ENCODE peak calls at places on chromosomes 2 and 18, in five cellular contexts. One of them, this sample, is unnamed.

GRCh38 chr2:122135353-122135947 is 380.0 kb downstream of the TSN start:
- DNase-seq in heart left ventricle: no peak
- DNase-seq in IMR-90: no peak
- DNase-seq in lung: no peak
- DNase-seq in fibroblast of lung: no peak
- DNase-seq in this sample: no peak

GRCh38 chr2:223549215-223549614 is 52.9 kb downstream of the SCG2 start:
- DNase-seq in heart left ventricle: no peak
- DNase-seq in IMR-90: peak; percentile 95
- DNase-seq in lung: no peak
- DNase-seq in fibroblast of lung: peak; percentile 99
- DNase-seq in this sample: peak; percentile 96

GRCh38 chr2:158297606-158298005 is 158.9 kb downstream of the CCDC148 start:
- DNase-seq in heart left ventricle: no peak
- DNase-seq in IMR-90: no peak
- DNase-seq in lung: no peak
- DNase-seq in fibroblast of lung: peak; percentile 33
- DNase-seq in this sample: no peak

GRCh38 chr2:148813603-148814065 is 61.4 kb upstream of the KIF5C start:
- DNase-seq in heart left ventricle: no peak
- DNase-seq in IMR-90: no peak
- DNase-seq in lung: no peak
- DNase-seq in fibroblast of lung: no peak
- DNase-seq in this sample: no peak

GRCh38 chr2:170696948-170697347 is 18.2 kb upstream of the SP5 start:
- DNase-seq in heart left ventricle: no peak
- DNase-seq in IMR-90: no peak
- DNase-seq in lung: no peak
- DNase-seq in fibroblast of lung: no peak
- DNase-seq in this sample: no peak

GRCh38 chr2:96594701-96595152 is 43.4 kb downstream of the KANSL3 start:
- DNase-seq in heart left ventricle: no peak
- DNase-seq in IMR-90: no peak
- DNase-seq in lung: no peak
- DNase-seq in fibroblast of lung: no peak
- DNase-seq in this sample: no peak

GRCh38 chr18:46916551-46917107 is 678 bp downstream of the PIAS2 start:
- DNase-seq in heart left ventricle: no peak
- DNase-seq in IMR-90: peak; percentile 36
- DNase-seq in lung: no peak
- DNase-seq in fibroblast of lung: peak; percentile 40
- DNase-seq in this sample: peak; percentile 36

GRCh38 chr2:121562269-121563176 is 31.8 kb downstream of the RNU4ATAC start:
- DNase-seq in heart left ventricle: no peak
- DNase-seq in IMR-90: no peak
- DNase-seq in lung: no peak
- DNase-seq in fibroblast of lung: no peak
- DNase-seq in this sample: no peak

GRCh38 chr18:57437433-57437781 is 2.2 kb downstream of the ONECUT2 start:
- DNase-seq in heart left ventricle: no peak
- DNase-seq in IMR-90: no peak
- DNase-seq in lung: no peak
- DNase-seq in fibroblast of lung: no peak
- DNase-seq in this sample: no peak

GRCh38 chr2:240576036-240576435 is 7.8 kb downstream of the RNPEPL1 start:
- DNase-seq in heart left ventricle: no peak
- DNase-seq in IMR-90: no peak
- DNase-seq in lung: no peak
- DNase-seq in fibroblast of lung: no peak
- DNase-seq in this sample: no peak

GRCh38 chr2:131492418-131493198 is 411 bp upstream of the MZT2A start:
- DNase-seq in heart left ventricle: peak; percentile 93
- DNase-seq in IMR-90: peak; percentile 90
- DNase-seq in lung: peak; percentile 93
- DNase-seq in fibroblast of lung: peak; percentile 87
- DNase-seq in this sample: peak; percentile 95

GRCh38 chr18:59159986-59160385 is 20.3 kb downstream of the SEC11C start:
- DNase-seq in heart left ventricle: no peak
- DNase-seq in IMR-90: no peak
- DNase-seq in lung: no peak
- DNase-seq in fibroblast of lung: no peak
- DNase-seq in this sample: no peak

GRCh38 chr2:359047-359446 is 71.2 kb upstream of the ALKAL2 start:
- DNase-seq in heart left ventricle: no peak
- DNase-seq in IMR-90: no peak
- DNase-seq in lung: no peak
- DNase-seq in fibroblast of lung: no peak
- DNase-seq in this sample: no peak

GRCh38 chr2:207629553-207629952 is 4.4 kb upstream of the METTL21A start:
- DNase-seq in heart left ventricle: no peak
- DNase-seq in IMR-90: no peak
- DNase-seq in lung: no peak
- DNase-seq in fibroblast of lung: no peak
- DNase-seq in this sample: no peak

GRCh38 chr2:174400853-174401252 is 5.3 kb downstream of the SCRN3 start:
- DNase-seq in heart left ventricle: no peak
- DNase-seq in IMR-90: no peak
- DNase-seq in lung: no peak
- DNase-seq in fibroblast of lung: no peak
- DNase-seq in this sample: no peak

GRCh38 chr2:205047273-205047839 is 502.1 kb downstream of the PARD3B start:
- DNase-seq in heart left ventricle: no peak
- DNase-seq in IMR-90: no peak
- DNase-seq in lung: no peak
- DNase-seq in fibroblast of lung: no peak
- DNase-seq in this sample: peak; percentile 1

GRCh38 chr2:238601433-238602222 is 174.9 kb downstream of the ASB1 start:
- DNase-seq in heart left ventricle: peak; percentile 63
- DNase-seq in IMR-90: peak; percentile 28
- DNase-seq in lung: no peak
- DNase-seq in fibroblast of lung: peak; percentile 76
- DNase-seq in this sample: no peak

GRCh38 chr18:13247506-13247905 is 28.9 kb downstream of the LDLRAD4 start:
- DNase-seq in heart left ventricle: no peak
- DNase-seq in IMR-90: no peak
- DNase-seq in lung: no peak
- DNase-seq in fibroblast of lung: no peak
- DNase-seq in this sample: no peak

GRCh38 chr2:178478102-178478441 is 328 bp downstream of the FKBP7 start:
- DNase-seq in heart left ventricle: no peak
- DNase-seq in IMR-90: peak; percentile 31
- DNase-seq in lung: no peak
- DNase-seq in fibroblast of lung: no peak
- DNase-seq in this sample: no peak

GRCh38 chr2:179560257-179560735 is 295.7 kb upstream of the SESTD1 start:
- DNase-seq in heart left ventricle: no peak
- DNase-seq in IMR-90: no peak
- DNase-seq in lung: no peak
- DNase-seq in fibroblast of lung: no peak
- DNase-seq in this sample: no peak

GRCh38 chr2:161283926-161284325 is 24.3 kb upstream of the PSMD14 start:
- DNase-seq in heart left ventricle: no peak
- DNase-seq in IMR-90: no peak
- DNase-seq in lung: no peak
- DNase-seq in fibroblast of lung: peak; percentile 53
- DNase-seq in this sample: peak; percentile 26

GRCh38 chr2:105789745-105790466 is 45.2 kb downstream of the NCK2 start:
- DNase-seq in heart left ventricle: peak; percentile 66
- DNase-seq in IMR-90: peak; percentile 74
- DNase-seq in lung: no peak
- DNase-seq in fibroblast of lung: peak; percentile 77
- DNase-seq in this sample: peak; percentile 81

GRCh38 chr2:160557903-160558302 is 64.3 kb upstream of the RBMS1 start:
- DNase-seq in heart left ventricle: no peak
- DNase-seq in IMR-90: no peak
- DNase-seq in lung: no peak
- DNase-seq in fibroblast of lung: no peak
- DNase-seq in this sample: no peak

GRCh38 chr18:77486985-77487384 is 237.3 kb downstream of the GALR1 start:
- DNase-seq in heart left ventricle: no peak
- DNase-seq in IMR-90: no peak
- DNase-seq in lung: no peak
- DNase-seq in fibroblast of lung: no peak
- DNase-seq in this sample: no peak

GRCh38 chr2:127679680-127680361 is 4.5 kb upstream of the LIMS2 start:
- DNase-seq in heart left ventricle: no peak
- DNase-seq in IMR-90: no peak
- DNase-seq in lung: no peak
- DNase-seq in fibroblast of lung: no peak
- DNase-seq in this sample: no peak

GRCh38 chr2:183951636-183952035 is 646.7 kb upstream of the ZNF804A start:
- DNase-seq in heart left ventricle: no peak
- DNase-seq in IMR-90: no peak
- DNase-seq in lung: no peak
- DNase-seq in fibroblast of lung: peak; percentile 4
- DNase-seq in this sample: no peak

GRCh38 chr2:163673522-163673921 is 62.3 kb downstream of the FIGN start:
- DNase-seq in heart left ventricle: no peak
- DNase-seq in IMR-90: no peak
- DNase-seq in lung: no peak
- DNase-seq in fibroblast of lung: no peak
- DNase-seq in this sample: no peak

GRCh38 chr18:42072407-42072806 is 117.4 kb downstream of the PIK3C3 start:
- DNase-seq in heart left ventricle: no peak
- DNase-seq in IMR-90: no peak
- DNase-seq in lung: no peak
- DNase-seq in fibroblast of lung: no peak
- DNase-seq in this sample: no peak

GRCh38 chr2:236675051-236675450 is 105.4 kb downstream of the ACKR3 start:
- DNase-seq in heart left ventricle: no peak
- DNase-seq in IMR-90: peak; percentile 2
- DNase-seq in lung: no peak
- DNase-seq in fibroblast of lung: peak; percentile 87
- DNase-seq in this sample: no peak

GRCh38 chr2:155913356-155913755 is 419.2 kb downstream of the NR4A2 start:
- DNase-seq in heart left ventricle: no peak
- DNase-seq in IMR-90: no peak
- DNase-seq in lung: no peak
- DNase-seq in fibroblast of lung: peak; percentile 21
- DNase-seq in this sample: no peak

GRCh38 chr2:150729495-150729955 is 242.1 kb upstream of the RND3 start:
- DNase-seq in heart left ventricle: no peak
- DNase-seq in IMR-90: peak; percentile 47
- DNase-seq in lung: no peak
- DNase-seq in fibroblast of lung: peak; percentile 23
- DNase-seq in this sample: no peak

GRCh38 chr2:237977380-237977779 is 10.6 kb downstream of the UBE2F start:
- DNase-seq in heart left ventricle: no peak
- DNase-seq in IMR-90: no peak
- DNase-seq in lung: no peak
- DNase-seq in fibroblast of lung: no peak
- DNase-seq in this sample: no peak

GRCh38 chr2:44549099-44549471 is 187.3 kb downstream of the CAMKMT start:
- DNase-seq in heart left ventricle: no peak
- DNase-seq in IMR-90: peak; percentile 78
- DNase-seq in lung: no peak
- DNase-seq in fibroblast of lung: peak; percentile 85
- DNase-seq in this sample: peak; percentile 66

GRCh38 chr2:69978157-69978904 is 16.9 kb upstream of the ASPRV1 start:
- DNase-seq in heart left ventricle: no peak
- DNase-seq in IMR-90: no peak
- DNase-seq in lung: no peak
- DNase-seq in fibroblast of lung: no peak
- DNase-seq in this sample: no peak

GRCh38 chr2:85740193-85740592 is 13.6 kb upstream of the ATOH8 start:
- DNase-seq in heart left ventricle: no peak
- DNase-seq in IMR-90: no peak
- DNase-seq in lung: no peak
- DNase-seq in fibroblast of lung: no peak
- DNase-seq in this sample: no peak
- H3K4me1 ChIP-seq in heart left ventricle: peaks cover 49% of the 10 kb centered on the region
- H3K4me1 ChIP-seq in IMR-90: peaks cover 41% of the 10 kb centered on the region
- H3K4me1 ChIP-seq in lung: peaks cover 30% of the 10 kb centered on the region
- H3K4me1 ChIP-seq in fibroblast of lung: peaks cover 48% of the 10 kb centered on the region
- H3K4me1 ChIP-seq in this sample: peaks cover 35% of the 10 kb centered on the region

DNA sequence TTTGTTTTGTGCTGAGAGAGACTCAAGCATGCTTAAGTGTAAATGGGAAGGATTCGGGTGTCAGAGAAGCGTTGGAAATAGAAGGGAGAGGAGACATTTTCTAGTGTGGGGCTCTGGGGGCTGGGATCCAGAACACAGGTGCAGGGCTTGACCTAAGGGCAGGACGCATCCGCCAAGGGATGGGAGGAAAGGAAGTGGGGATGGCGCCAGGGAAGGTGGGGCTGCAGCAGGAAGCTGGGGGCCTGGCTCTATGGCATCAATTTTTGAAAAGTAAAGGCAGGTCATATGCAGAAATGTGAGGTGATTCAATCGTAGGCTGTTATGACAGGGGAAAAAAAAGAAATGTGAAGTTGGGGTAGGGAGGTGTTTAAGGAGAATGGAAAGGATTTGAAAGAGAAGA is 143.2 kb upstream of the SERTAD2 start:
- DNase-seq in heart left ventricle: no peak
- DNase-seq in IMR-90: no peak
- DNase-seq in lung: no peak
- DNase-seq in fibroblast of lung: no peak
- DNase-seq in this sample: no peak
- H3K4me1 ChIP-seq in heart left ventricle: no peaks in the 10 kb centered on the region
- H3K4me1 ChIP-seq in IMR-90: peaks cover 12% of the 10 kb centered on the region
- H3K4me1 ChIP-seq in lung: no peaks in the 10 kb centered on the region
- H3K4me1 ChIP-seq in fibroblast of lung: peaks cover 5% of the 10 kb centered on the region
- H3K4me1 ChIP-seq in this sample: peaks cover 18% of the 10 kb centered on the region

GRCh38 chr2:190409616-190410015 is 1.5 kb downstream of the MFSD6 start:
- DNase-seq in heart left ventricle: no peak
- DNase-seq in IMR-90: no peak
- DNase-seq in lung: no peak
- DNase-seq in fibroblast of lung: no peak
- DNase-seq in this sample: no peak
- H3K4me1 ChIP-seq in heart left ventricle: no peaks in the 10 kb centered on the region
- H3K4me1 ChIP-seq in IMR-90: peaks cover 2% of the 10 kb centered on the region
- H3K4me1 ChIP-seq in lung: peaks cover 8% of the 10 kb centered on the region
- H3K4me1 ChIP-seq in fibroblast of lung: no peaks in the 10 kb centered on the region
- H3K4me1 ChIP-seq in this sample: peaks cover 9% of the 10 kb centered on the region

GRCh38 chr2:213104903-213105202 is 46.6 kb downstream of the IKZF2 start:
- DNase-seq in heart left ventricle: no peak
- DNase-seq in IMR-90: no peak
- DNase-seq in lung: no peak
- DNase-seq in fibroblast of lung: no peak
- DNase-seq in this sample: no peak

GRCh38 chr2:213101109-213101508 is 50.3 kb downstream of the IKZF2 start:
- DNase-seq in heart left ventricle: no peak
- DNase-seq in IMR-90: no peak
- DNase-seq in lung: no peak
- DNase-seq in fibroblast of lung: peak; percentile 6
- DNase-seq in this sample: no peak

GRCh38 chr2:213104089-213104902 is 47.1 kb downstream of the IKZF2 start:
- DNase-seq in heart left ventricle: no peak
- DNase-seq in IMR-90: peak; percentile 53
- DNase-seq in lung: no peak
- DNase-seq in fibroblast of lung: peak; percentile 66
- DNase-seq in this sample: peak; percentile 68

GRCh38 chr2:213098612-213099011 is 52.8 kb downstream of the IKZF2 start:
- DNase-seq in heart left ventricle: peak; percentile 58
- DNase-seq in IMR-90: no peak
- DNase-seq in lung: no peak
- DNase-seq in fibroblast of lung: no peak
- DNase-seq in this sample: no peak

GRCh38 chr2:213101686-213102460 is 49.5 kb downstream of the IKZF2 start:
- DNase-seq in heart left ventricle: no peak
- DNase-seq in IMR-90: no peak
- DNase-seq in lung: no peak
- DNase-seq in fibroblast of lung: no peak
- DNase-seq in this sample: no peak
- H3K4me1 ChIP-seq in heart left ventricle: no peaks in the 10 kb centered on the region
- H3K4me1 ChIP-seq in IMR-90: no peaks in the 10 kb centered on the region
- H3K4me1 ChIP-seq in lung: peaks cover 1% of the 10 kb centered on the region
- H3K4me1 ChIP-seq in fibroblast of lung: no peaks in the 10 kb centered on the region
- H3K4me1 ChIP-seq in this sample: peaks cover 30% of the 10 kb centered on the region

This sample was measured in A673.